ENCODE peak calls at places on chromosomes 2 and 18, in four cellular contexts. G is sigmoid colon, S is GM12878, V is transverse colon. Q is an unnamed sample. For H3K4me1, the result is how much of the 10 kb centered on the place peaks cover.

GRCh38 chr18:32208012-32208411 is 18.2 kb downstream of the MEP1B start:
- DNase-seq in G (no peak), S (no peak), V (peak), Q (no peak)

GRCh38 chr18:54149078-54149697 is 75.3 kb downstream of the MBD2 start:
- DNase-seq in G (no peak), S (peak), V (no peak), Q (no peak)

GRCh38 chr18:35875566-35875965 is 96.9 kb upstream of the RMP24 start:
- DNase-seq in G (no peak), S (no peak), V (no peak), Q (no peak)

GRCh38 chr2:144230452-144231085 is 289.4 kb downstream of the ZEB2 start:
- DNase-seq in G (no peak), S (no peak), V (no peak), Q (no peak)

GRCh38 chr2:179931502-179931901 is 70.1 kb upstream of the ZNF385B start:
- DNase-seq in G (no peak), S (no peak), V (no peak), Q (no peak)

GRCh38 chr2:169599568-169599967 is 15.4 kb downstream of the PPIG start:
- DNase-seq in G (no peak), S (no peak), V (no peak), Q (no peak)

GRCh38 chr18:63290456-63291200 is 28.9 kb downstream of the BCL2 start:
- DNase-seq in G (no peak), S (no peak), V (no peak), Q (no peak)

GRCh38 chr2:43880471-43880870 is 41.7 kb downstream of the ABCG8 start:
- DNase-seq in G (no peak), S (no peak), V (no peak), Q (no peak)

GRCh38 chr18:12657849-12658829 is at the start of gene SPIRE1:
- DNase-seq in G (peak), S (no peak), V (peak), Q (no peak)

GRCh38 chr2:189022492-189022891 is 48.3 kb downstream of the COL3A1 start:
- DNase-seq in G (no peak), S (no peak), V (no peak), Q (no peak)

GRCh38 chr2:20509766-20510490 is 63.1 kb downstream of the RHOB start:
- DNase-seq in G (peak), S (no peak), V (peak), Q (no peak)

GRCh38 chr2:168290391-168290790 is 43.0 kb upstream of the STK39 start:
- DNase-seq in G (no peak), S (no peak), V (no peak), Q (no peak)

GRCh38 chr18:59839931-59840685 is 59.7 kb upstream of the PMAIP1 start:
- DNase-seq in G (no peak), S (no peak), V (no peak), Q (no peak)

GRCh38 chr2:119760876-119761275 is 1.2 kb downstream of the PTPN4 start:
- DNase-seq in G (no peak), S (no peak), V (no peak), Q (no peak)

GRCh38 chr2:197416268-197416667 is 18.6 kb downstream of the SF3B1 start:
- DNase-seq in G (no peak), S (no peak), V (no peak), Q (no peak)

GRCh38 chr2:46493241-46493970 is 14.0 kb downstream of the TMEM247 start:
- DNase-seq in G (no peak), S (peak), V (no peak), Q (peak)

GRCh38 chr2:160736629-160737028 is 243.0 kb upstream of the RBMS1 start:
- DNase-seq in G (no peak), S (no peak), V (no peak), Q (no peak)

GRCh38 chr2:171416009-171416926 is 17.5 kb downstream of the METTL8 start:
- DNase-seq in G (peak), S (peak), V (peak), Q (no peak)

GRCh38 chr2:71746946-71747501 is 293.7 kb downstream of the DYSF start:
- DNase-seq in G (peak), S (no peak), V (peak), Q (no peak)

GRCh38 chr2:43522177-43522576 is 73.7 kb downstream of the THADA start:
- DNase-seq in G (no peak), S (no peak), V (no peak), Q (no peak)

GRCh38 chr2:151766421-151767153 is 32.3 kb upstream of the NEB start:
- DNase-seq in G (no peak), S (no peak), V (no peak), Q (no peak)

GRCh38 chr18:154151-154550 is 4.2 kb upstream of the USP14 start:
- DNase-seq in G (no peak), S (no peak), V (no peak), Q (no peak)

GRCh38 chr2:46984034-46984433 is 68.4 kb upstream of the MCFD2 start:
- DNase-seq in G (peak), S (no peak), V (peak), Q (no peak)

GRCh38 chr2:144830543-144830942 is 310.6 kb upstream of the ZEB2 start:
- DNase-seq in G (no peak), S (no peak), V (no peak), Q (no peak)

GRCh38 chr2:1816414-1816911 is 72.1 kb upstream of the PXDN start:
- DNase-seq in G (peak), S (no peak), V (peak), Q (no peak)

GRCh38 chr2:96533292-96534073 is 3.1 kb upstream of the ARID5A start:
- DNase-seq in G (peak), S (no peak), V (peak), Q (no peak)

GRCh38 chr2:228927028-228928010 is 343.8 kb downstream of the PID1 start:
- DNase-seq in G (no peak), S (no peak), V (no peak), Q (no peak)

GRCh38 chr2:18282026-18282425 is 278.4 kb downstream of the RDH14 start:
- DNase-seq in G (no peak), S (no peak), V (no peak), Q (no peak)

GRCh38 chr2:141968377-141968920 is 162.4 kb downstream of the LRP1B start:
- DNase-seq in G (no peak), S (no peak), V (no peak), Q (no peak)

GRCh38 chr2:37623971-37624897 is 47.2 kb downstream of the CDC42EP3 start:
- DNase-seq in G (no peak), S (peak), V (no peak), Q (no peak)

GRCh38 chr2:64622443-64623231 is 31.1 kb downstream of the SERTAD2 start:
- DNase-seq in G (peak), S (no peak), V (no peak), Q (no peak)

GRCh38 chr2:179354739-179355537 is 90.3 kb upstream of the SESTD1 start:
- DNase-seq in G (no peak), S (no peak), V (no peak), Q (no peak)

GRCh38 chr2:19574788-19575260 is 216.4 kb upstream of the OSR1 start:
- DNase-seq in G (peak), S (no peak), V (peak), Q (no peak)

DNA sequence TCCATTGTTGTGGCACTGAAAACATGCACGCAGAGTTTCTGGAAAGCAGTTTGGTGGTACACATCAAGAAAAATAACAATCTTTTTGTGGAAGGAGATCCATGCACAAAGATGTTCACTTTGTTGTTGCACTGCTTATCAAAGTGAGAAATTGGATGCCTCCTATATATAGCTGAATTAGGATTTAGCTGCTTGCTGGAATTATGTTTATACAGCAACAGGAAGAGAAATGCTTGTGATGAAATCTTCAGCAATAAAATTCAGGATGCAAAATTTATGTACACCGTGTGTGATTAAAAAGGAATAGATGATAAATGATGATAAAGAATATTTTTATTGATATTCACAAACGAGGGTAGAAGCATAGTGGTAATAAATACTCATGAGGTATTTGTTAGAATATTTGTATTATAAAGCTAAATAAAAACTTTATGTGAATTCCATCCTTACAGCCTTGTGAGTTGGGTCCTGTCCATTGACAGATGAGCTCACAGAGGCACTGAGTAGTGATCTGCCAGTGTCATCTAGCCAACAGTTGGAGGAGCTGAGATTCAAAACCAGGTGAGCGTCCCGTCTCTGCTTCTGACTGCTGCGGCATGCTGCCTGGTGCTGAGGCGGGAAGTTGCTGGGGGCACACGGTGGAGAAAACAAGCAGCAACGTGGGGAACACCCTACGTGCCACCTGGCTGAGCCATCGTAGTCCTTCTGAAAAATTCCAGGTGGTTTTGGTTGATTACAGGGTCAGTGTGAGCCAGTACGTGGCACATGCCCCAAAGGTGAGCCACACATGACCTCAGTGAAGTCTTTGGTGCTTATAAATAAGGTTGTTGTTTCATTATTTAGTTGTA is 80.2 kb downstream of the ASAP2 start:
- DNase-seq in G (no peak), S (no peak), V (no peak), Q (no peak)
- H3K4me1 ChIP-seq in G (under half), S (under half), V (under half), Q (under half)

GRCh38 chr2:109330056-109330455 is 201.1 kb downstream of the SH3RF3 start:
- DNase-seq in G (no peak), S (no peak), V (no peak), Q (no peak)

GRCh38 chr2:109333414-109334194 is 204.6 kb downstream of the SH3RF3 start:
- DNase-seq in G (no peak), S (no peak), V (no peak), Q (no peak)

GRCh38 chr2:109332880-109333279 is 203.9 kb downstream of the SH3RF3 start:
- DNase-seq in G (no peak), S (no peak), V (no peak), Q (no peak)

GRCh38 chr2:109331081-109331480 is 202.1 kb downstream of the SH3RF3 start:
- DNase-seq in G (no peak), S (no peak), V (no peak), Q (no peak)

DNA sequence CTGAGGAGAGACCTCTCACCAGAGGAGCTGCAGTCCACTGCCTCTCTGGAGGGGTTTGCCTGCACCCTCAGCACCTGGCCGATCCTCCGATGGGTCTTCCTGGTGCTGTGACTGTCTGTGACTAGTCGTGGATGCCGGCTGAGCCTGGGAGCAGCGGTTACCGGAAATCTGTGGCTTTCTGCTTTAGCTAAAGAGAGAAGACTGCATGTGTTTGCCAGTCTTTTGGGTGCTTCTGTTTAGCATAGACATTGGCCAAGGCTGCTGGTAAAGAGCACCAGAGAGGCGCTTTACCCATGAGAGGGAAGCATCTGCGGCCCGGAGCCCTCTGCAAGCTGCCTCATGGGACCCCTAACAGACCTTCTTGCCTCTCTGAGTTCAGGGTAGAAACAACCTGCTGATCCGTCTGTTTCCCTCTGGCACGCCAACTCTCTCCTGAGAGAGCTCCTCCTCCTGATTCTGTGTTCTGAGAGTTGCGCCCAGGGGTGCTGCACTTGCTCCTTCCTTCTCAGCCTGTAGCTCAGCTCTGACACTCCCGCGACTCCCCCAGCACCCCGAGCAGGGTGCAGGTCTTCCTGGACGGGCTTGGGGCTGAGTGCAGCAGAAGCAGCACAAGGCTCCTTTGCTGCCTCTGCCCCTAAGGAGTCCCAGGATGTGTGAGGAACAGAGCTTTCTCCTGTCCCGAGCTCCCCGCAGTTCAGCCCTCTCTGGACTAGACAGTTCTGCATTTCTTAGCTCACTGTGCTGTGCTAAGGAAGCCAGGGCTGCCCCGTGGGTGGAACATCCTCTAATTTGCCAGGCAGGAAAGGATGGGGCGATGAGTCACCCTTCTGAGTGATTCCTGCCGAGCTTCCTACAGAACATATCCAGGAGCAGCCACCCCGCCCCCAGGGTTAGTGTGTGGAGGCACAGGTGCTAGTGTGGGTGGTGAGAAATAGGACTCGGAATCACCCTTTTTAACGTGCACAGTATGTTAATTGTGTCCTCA is 203.2 kb downstream of the SH3RF3 start:
- DNase-seq in G (peak), S (no peak), V (peak), Q (no peak)
- TF ChIP-seq POLR2AphosphoS5 in G (peak), S (no peak), V (no peak), Q (peak)

GRCh38 chr2:25230128-25230527 is 61.7 kb upstream of the POMC start:
- DNase-seq in G (no peak), S (no peak), V (no peak), Q (no peak)

GRCh38 chr2:25228848-25229674 is 60.7 kb upstream of the POMC start:
- DNase-seq in G (peak), S (no peak), V (peak), Q (no peak)

GRCh38 chr2:25227576-25227975 is 59.2 kb upstream of the POMC start:
- DNase-seq in G (no peak), S (no peak), V (no peak), Q (no peak)

GRCh38 chr2:25232248-25232825 is 64.0 kb upstream of the POMC start:
- DNase-seq in G (no peak), S (no peak), V (no peak), Q (no peak)

DNA sequence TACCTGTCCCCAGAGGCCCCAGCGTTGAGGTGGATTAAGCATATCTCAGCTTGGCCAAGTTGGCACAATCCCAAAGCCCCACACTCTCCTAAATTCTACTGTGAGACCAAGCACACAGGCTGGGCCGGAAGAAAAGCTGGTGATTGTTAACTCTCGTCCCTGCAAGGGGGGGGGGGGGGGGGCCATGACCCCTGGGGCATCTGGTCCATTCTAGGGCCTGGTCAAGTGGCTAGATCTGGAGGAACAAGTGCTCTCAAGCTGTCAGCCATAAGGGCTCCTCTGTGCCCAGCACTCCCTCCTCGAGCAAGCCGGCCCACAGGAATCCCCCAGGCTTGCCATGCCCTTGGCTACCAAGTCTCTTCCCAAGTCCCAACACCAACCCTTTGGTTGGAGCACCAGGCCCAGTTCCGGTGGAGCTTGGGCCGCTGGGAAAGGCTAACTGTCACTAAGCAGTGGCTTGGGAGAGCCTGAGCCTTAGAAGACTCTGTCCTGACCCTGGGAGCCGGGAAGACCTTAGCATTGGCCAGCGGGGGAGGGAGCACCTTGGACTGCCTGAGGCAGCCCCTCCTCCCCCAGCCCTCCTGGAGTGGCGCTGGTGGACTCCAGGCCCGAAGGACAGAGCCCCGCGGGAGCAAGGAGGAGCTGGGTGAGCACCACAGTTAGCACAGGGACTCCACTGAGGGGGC is 62.4 kb upstream of the POMC start:
- DNase-seq in G (no peak), S (no peak), V (no peak), Q (no peak)
- H3K27ac ChIP-seq in G (peak), S (no peak), V (no peak), Q (no peak)

DNA sequence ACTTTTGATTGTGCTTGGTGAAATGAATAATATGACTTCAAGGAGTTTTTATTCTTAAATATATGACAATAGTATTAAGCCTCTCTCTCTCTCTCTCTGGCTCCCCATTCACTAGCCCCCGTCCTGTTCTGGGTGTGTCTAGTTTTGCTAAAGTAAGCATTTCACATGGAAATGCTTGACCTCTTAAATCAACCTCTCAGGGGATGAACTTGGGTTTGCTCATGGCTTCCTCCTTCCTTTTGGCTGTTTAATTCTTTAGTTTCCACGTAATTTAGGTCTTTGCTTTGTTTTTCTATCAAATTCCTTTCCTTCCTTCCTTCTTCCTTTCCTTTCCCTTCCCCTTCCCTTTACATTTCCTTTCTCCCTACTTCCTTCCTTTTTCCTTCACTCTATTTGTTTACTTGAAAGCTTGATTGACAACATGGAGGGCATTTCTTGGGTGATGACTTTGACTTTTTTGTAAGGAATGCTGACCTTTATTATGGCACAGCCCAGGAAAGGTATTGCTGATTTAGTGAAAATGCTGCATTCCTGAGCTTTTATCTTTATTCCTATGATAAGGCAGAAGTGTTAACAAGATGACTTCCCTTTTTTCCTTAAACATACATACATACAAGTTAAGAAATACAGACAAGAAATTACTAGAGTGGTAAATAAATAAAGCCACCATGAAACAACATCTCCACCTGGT is 3.6 kb downstream of the DPP4 start:
- DNase-seq in G (no peak), S (no peak), V (no peak), Q (no peak)
- H3K4me1 ChIP-seq in G (under half), S (under half), V (under half), Q (under half)

DNA sequence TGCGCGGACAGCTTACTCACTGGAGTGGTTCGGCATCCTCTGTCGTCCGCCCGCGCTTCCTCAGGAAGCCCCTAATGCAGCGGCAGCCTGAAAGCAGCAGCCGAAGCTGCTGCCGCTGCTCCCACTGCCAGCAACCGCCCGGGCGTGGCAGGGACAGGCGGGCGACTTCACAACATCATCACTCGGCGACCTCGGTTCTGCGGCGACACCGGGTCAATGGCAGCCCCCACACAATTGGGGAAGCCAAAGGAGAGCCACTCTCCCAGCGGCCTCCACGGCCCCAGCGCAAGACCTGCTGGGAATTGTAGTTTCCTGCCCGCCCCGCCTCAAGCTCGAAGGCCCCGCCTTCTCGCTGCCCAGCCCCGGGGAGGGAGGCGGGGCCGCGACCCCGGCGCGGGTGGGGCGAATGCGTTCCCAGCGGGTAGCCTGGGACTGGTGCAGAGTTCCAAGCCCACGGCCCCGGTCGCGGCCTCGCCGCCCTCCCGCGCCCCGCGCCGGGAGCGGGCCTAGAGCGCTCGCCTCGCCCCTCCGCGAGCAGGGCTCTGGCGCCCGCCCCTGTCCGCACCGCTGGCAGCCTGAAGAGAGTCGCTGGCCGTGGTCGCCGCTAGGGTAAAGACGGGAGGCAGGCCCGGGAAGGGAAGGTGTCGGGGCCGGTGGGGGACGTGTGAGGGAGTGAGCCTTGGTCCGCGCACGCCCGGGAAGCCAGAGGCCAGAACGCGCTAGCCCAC is at the start of the genes STRADB and TRAK2:
- DNase-seq in G (peak), S (peak), V (peak), Q (peak)
- TF ChIP-seq POLR2AphosphoS5 in G (peak), S (peak), V (peak), Q (peak)

GRCh38 chr2:207558106-207558505 is 28.3 kb downstream of the CREB1 start:
- DNase-seq in G (no peak), S (no peak), V (no peak), Q (no peak)
- H3K27ac ChIP-seq in G (peak), S (no peak), V (peak), Q (no peak)